ENCODE peak calls at places on chromosomes 7 and 10, in nine cellular contexts. One of them, this sample, is unnamed.

GRCh38 chr7:131637846-131638245 is 81.4 kb upstream of the PODXL start:
- DNase-seq in heart right ventricle: no peak
- DNase-seq in brain microvascular endothelial cell: no peak
- DNase-seq in kidney: no peak
- DNase-seq in neural crest cell: no peak
- DNase-seq in left ventricle myocardium inferior: no peak
- DNase-seq in GM10248: no peak
- DNase-seq in transverse colon: no peak
- DNase-seq in colonic mucosa: no peak
- DNase-seq in this sample: peak; percentile 60

GRCh38 chr10:112467541-112468075 is 20.6 kb downstream of the VTI1A start:
- DNase-seq in colonic mucosa: no peak
- DNase-seq in kidney: no peak
- DNase-seq in GM10248: no peak
- DNase-seq in transverse colon: no peak
- DNase-seq in neural crest cell: no peak
- DNase-seq in left ventricle myocardium inferior: no peak
- DNase-seq in heart right ventricle: no peak
- DNase-seq in brain microvascular endothelial cell: no peak
- DNase-seq in this sample: no peak

GRCh38 chr10:114694062-114694461 is 36.0 kb upstream of the ABLIM1 start:
- DNase-seq in left ventricle myocardium inferior: no peak
- DNase-seq in brain microvascular endothelial cell: no peak
- DNase-seq in heart right ventricle: no peak
- DNase-seq in kidney: no peak
- DNase-seq in GM10248: no peak
- DNase-seq in colonic mucosa: no peak
- DNase-seq in transverse colon: no peak
- DNase-seq in neural crest cell: no peak
- DNase-seq in this sample: no peak

GRCh38 chr7:29564455-29565185 is 985 bp downstream of the PRR15 start:
- DNase-seq in heart right ventricle: peak; percentile 56
- DNase-seq in colonic mucosa: peak; percentile 75
- DNase-seq in neural crest cell: peak; percentile 20
- DNase-seq in brain microvascular endothelial cell: peak; percentile 31
- DNase-seq in left ventricle myocardium inferior: peak; percentile 48
- DNase-seq in transverse colon: peak; percentile 73
- DNase-seq in kidney: peak; percentile 86
- DNase-seq in GM10248: no peak
- DNase-seq in this sample: no peak

GRCh38 chr10:60662917-60663614 is 115.2 kb upstream of the CDK1 start:
- DNase-seq in heart right ventricle: no peak
- DNase-seq in left ventricle myocardium inferior: no peak
- DNase-seq in GM10248: no peak
- DNase-seq in neural crest cell: no peak
- DNase-seq in kidney: no peak
- DNase-seq in brain microvascular endothelial cell: peak; percentile 84
- DNase-seq in transverse colon: no peak
- DNase-seq in colonic mucosa: no peak
- DNase-seq in this sample: no peak

GRCh38 chr7:23679898-23680416 is at the start of gene FAM221A:
- DNase-seq in colonic mucosa: peak; percentile 93
- DNase-seq in neural crest cell: peak; percentile 65
- DNase-seq in transverse colon: peak; percentile 94
- DNase-seq in heart right ventricle: peak; percentile 91
- DNase-seq in brain microvascular endothelial cell: peak; percentile 60
- DNase-seq in GM10248: peak; percentile 87
- DNase-seq in kidney: peak; percentile 96
- DNase-seq in left ventricle myocardium inferior: peak; percentile 91
- DNase-seq in this sample: peak; percentile 62

GRCh38 chr7:129134356-129134972 is 10.0 kb upstream of the TSPAN33 start:
- DNase-seq in transverse colon: no peak
- DNase-seq in neural crest cell: no peak
- DNase-seq in colonic mucosa: no peak
- DNase-seq in heart right ventricle: no peak
- DNase-seq in kidney: no peak
- DNase-seq in brain microvascular endothelial cell: no peak
- DNase-seq in GM10248: no peak
- DNase-seq in left ventricle myocardium inferior: no peak
- DNase-seq in this sample: no peak

GRCh38 chr7:142104550-142105527 is 6.7 kb upstream of the MGAM2 start:
- DNase-seq in neural crest cell: no peak
- DNase-seq in GM10248: no peak
- DNase-seq in brain microvascular endothelial cell: no peak
- DNase-seq in kidney: no peak
- DNase-seq in left ventricle myocardium inferior: no peak
- DNase-seq in transverse colon: peak; percentile 58
- DNase-seq in colonic mucosa: peak; percentile 71
- DNase-seq in heart right ventricle: no peak
- DNase-seq in this sample: no peak

GRCh38 chr10:56771343-56771742 is 410.3 kb upstream of the ZWINT start:
- DNase-seq in brain microvascular endothelial cell: no peak
- DNase-seq in kidney: no peak
- DNase-seq in heart right ventricle: no peak
- DNase-seq in colonic mucosa: no peak
- DNase-seq in left ventricle myocardium inferior: no peak
- DNase-seq in transverse colon: no peak
- DNase-seq in neural crest cell: no peak
- DNase-seq in GM10248: no peak
- DNase-seq in this sample: no peak

GRCh38 chr10:17617031-17617911 is at the start of gene HACD1:
- DNase-seq in heart right ventricle: peak; percentile 73
- DNase-seq in neural crest cell: peak; percentile 62
- DNase-seq in GM10248: peak; percentile 62
- DNase-seq in colonic mucosa: peak; percentile 74
- DNase-seq in left ventricle myocardium inferior: peak; percentile 74
- DNase-seq in kidney: peak; percentile 80
- DNase-seq in brain microvascular endothelial cell: peak; percentile 39
- DNase-seq in transverse colon: peak; percentile 73
- DNase-seq in this sample: peak; percentile 76

GRCh38 chr10:48792687-48793096 is 108.0 kb downstream of the WDFY4 start:
- DNase-seq in kidney: no peak
- DNase-seq in GM10248: no peak
- DNase-seq in heart right ventricle: no peak
- DNase-seq in left ventricle myocardium inferior: no peak
- DNase-seq in brain microvascular endothelial cell: peak; percentile 57
- DNase-seq in transverse colon: no peak
- DNase-seq in neural crest cell: no peak
- DNase-seq in colonic mucosa: no peak
- DNase-seq in this sample: no peak

GRCh38 chr10:98664329-98665042 is 217.8 kb upstream of the HPS1 start:
- DNase-seq in transverse colon: peak; percentile 10
- DNase-seq in brain microvascular endothelial cell: peak; percentile 25
- DNase-seq in colonic mucosa: peak; percentile 19
- DNase-seq in GM10248: peak; percentile 46
- DNase-seq in left ventricle myocardium inferior: no peak
- DNase-seq in neural crest cell: no peak
- DNase-seq in heart right ventricle: no peak
- DNase-seq in kidney: no peak
- DNase-seq in this sample: no peak

GRCh38 chr7:129882531-129882930 is 70.2 kb downstream of the UBE2H start:
- DNase-seq in neural crest cell: no peak
- DNase-seq in heart right ventricle: no peak
- DNase-seq in colonic mucosa: no peak
- DNase-seq in kidney: no peak
- DNase-seq in left ventricle myocardium inferior: no peak
- DNase-seq in GM10248: no peak
- DNase-seq in brain microvascular endothelial cell: no peak
- DNase-seq in transverse colon: no peak
- DNase-seq in this sample: no peak

GRCh38 chr7:140079121-140079536 is 16.4 kb upstream of the PARP12 start:
- DNase-seq in heart right ventricle: no peak
- DNase-seq in brain microvascular endothelial cell: peak; percentile 33
- DNase-seq in left ventricle myocardium inferior: no peak
- DNase-seq in neural crest cell: peak; percentile 26
- DNase-seq in GM10248: no peak
- DNase-seq in transverse colon: no peak
- DNase-seq in kidney: no peak
- DNase-seq in colonic mucosa: no peak
- DNase-seq in this sample: no peak

GRCh38 chr7:21914671-21915070 is 31.0 kb downstream of the CDCA7L start:
- DNase-seq in transverse colon: no peak
- DNase-seq in heart right ventricle: no peak
- DNase-seq in colonic mucosa: no peak
- DNase-seq in GM10248: no peak
- DNase-seq in brain microvascular endothelial cell: no peak
- DNase-seq in neural crest cell: no peak
- DNase-seq in kidney: no peak
- DNase-seq in left ventricle myocardium inferior: no peak
- DNase-seq in this sample: no peak

GRCh38 chr10:34861293-34862004 is 46.4 kb upstream of the PARD3 start:
- DNase-seq in heart right ventricle: no peak
- DNase-seq in brain microvascular endothelial cell: no peak
- DNase-seq in colonic mucosa: peak; percentile 88
- DNase-seq in neural crest cell: no peak
- DNase-seq in transverse colon: peak; percentile 78
- DNase-seq in GM10248: no peak
- DNase-seq in kidney: no peak
- DNase-seq in left ventricle myocardium inferior: peak; percentile 22
- DNase-seq in this sample: no peak

GRCh38 chr10:14414901-14415300 is 84.2 kb upstream of the FRMD4A start:
- DNase-seq in left ventricle myocardium inferior: no peak
- DNase-seq in heart right ventricle: no peak
- DNase-seq in transverse colon: no peak
- DNase-seq in neural crest cell: no peak
- DNase-seq in GM10248: no peak
- DNase-seq in kidney: no peak
- DNase-seq in colonic mucosa: no peak
- DNase-seq in brain microvascular endothelial cell: peak; percentile 90
- DNase-seq in this sample: no peak

GRCh38 chr10:99756158-99756557 is 24.1 kb downstream of the CUTC start:
- DNase-seq in kidney: no peak
- DNase-seq in heart right ventricle: no peak
- DNase-seq in colonic mucosa: no peak
- DNase-seq in GM10248: no peak
- DNase-seq in transverse colon: no peak
- DNase-seq in left ventricle myocardium inferior: no peak
- DNase-seq in neural crest cell: no peak
- DNase-seq in brain microvascular endothelial cell: no peak
- DNase-seq in this sample: no peak

GRCh38 chr10:95181731-95182130 is 12.3 kb upstream of the ACSM6 start:
- DNase-seq in transverse colon: no peak
- DNase-seq in brain microvascular endothelial cell: no peak
- DNase-seq in kidney: no peak
- DNase-seq in neural crest cell: no peak
- DNase-seq in GM10248: no peak
- DNase-seq in colonic mucosa: no peak
- DNase-seq in heart right ventricle: no peak
- DNase-seq in left ventricle myocardium inferior: no peak
- DNase-seq in this sample: no peak

GRCh38 chr10:95178797-95179196 is 15.2 kb upstream of the ACSM6 start:
- DNase-seq in kidney: no peak
- DNase-seq in colonic mucosa: no peak
- DNase-seq in brain microvascular endothelial cell: no peak
- DNase-seq in left ventricle myocardium inferior: no peak
- DNase-seq in GM10248: no peak
- DNase-seq in neural crest cell: no peak
- DNase-seq in transverse colon: no peak
- DNase-seq in heart right ventricle: no peak
- DNase-seq in this sample: no peak

GRCh38 chr10:95187617-95188016 is 6.4 kb upstream of the ACSM6 start:
- DNase-seq in colonic mucosa: no peak
- DNase-seq in transverse colon: no peak
- DNase-seq in neural crest cell: no peak
- DNase-seq in brain microvascular endothelial cell: no peak
- DNase-seq in kidney: no peak
- DNase-seq in heart right ventricle: no peak
- DNase-seq in GM10248: no peak
- DNase-seq in left ventricle myocardium inferior: no peak
- DNase-seq in this sample: no peak

GRCh38 chr10:95183132-95183450 is 10.9 kb upstream of the ACSM6 start:
- DNase-seq in GM10248: no peak
- DNase-seq in brain microvascular endothelial cell: no peak
- DNase-seq in heart right ventricle: no peak
- DNase-seq in kidney: no peak
- DNase-seq in transverse colon: no peak
- DNase-seq in colonic mucosa: no peak
- DNase-seq in left ventricle myocardium inferior: no peak
- DNase-seq in neural crest cell: no peak
- DNase-seq in this sample: no peak

GRCh38 chr10:95183451-95184230 is 10.4 kb upstream of the ACSM6 start:
- DNase-seq in heart right ventricle: peak; percentile 92
- DNase-seq in GM10248: peak; percentile 93
- DNase-seq in neural crest cell: peak; percentile 91
- DNase-seq in colonic mucosa: peak; percentile 93
- DNase-seq in kidney: peak; percentile 96
- DNase-seq in left ventricle myocardium inferior: peak; percentile 88
- DNase-seq in brain microvascular endothelial cell: peak; percentile 67
- DNase-seq in transverse colon: peak; percentile 92
- DNase-seq in this sample: peak; percentile 94
- TF ChIP-seq CTCF in heart right ventricle: peak; percentile 100
- TF ChIP-seq CTCF in GM10248: peak; percentile 96
- TF ChIP-seq CTCF in neural crest cell: peak; percentile 99
- TF ChIP-seq CTCF in colonic mucosa: peak; percentile 90
- TF ChIP-seq CTCF in kidney: peak; percentile 87
- TF ChIP-seq CTCF in left ventricle myocardium inferior: peak; percentile 99
- TF ChIP-seq CTCF in brain microvascular endothelial cell: peak; percentile 74
- TF ChIP-seq CTCF in transverse colon: peak; percentile 76
- TF ChIP-seq CTCF in this sample: peak; percentile 93

DNA sequence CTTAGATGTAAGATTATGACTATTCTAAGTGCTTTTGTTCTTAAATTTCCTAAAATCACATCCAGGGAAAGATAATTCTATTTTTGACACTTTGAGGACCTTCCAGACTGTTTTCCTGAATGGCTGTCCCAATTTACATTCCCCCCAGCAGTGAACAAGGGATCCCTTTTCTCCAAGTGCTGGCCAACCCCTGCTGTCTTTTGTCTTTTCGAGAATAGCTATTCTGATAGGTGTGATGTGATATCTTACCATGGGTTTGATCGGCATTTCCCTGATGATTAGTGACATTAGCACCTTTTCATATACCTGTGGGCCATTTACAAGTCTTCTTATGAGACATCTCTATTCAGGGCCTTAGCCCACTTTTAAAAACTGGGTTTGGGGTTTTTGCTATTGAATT is 526.7 kb upstream of the FZD8 start:
- DNase-seq in neural crest cell: no peak
- DNase-seq in brain microvascular endothelial cell: no peak
- DNase-seq in left ventricle myocardium inferior: no peak
- DNase-seq in colonic mucosa: no peak
- DNase-seq in GM10248: no peak
- DNase-seq in kidney: no peak
- DNase-seq in heart right ventricle: no peak
- DNase-seq in transverse colon: no peak
- DNase-seq in this sample: no peak
- TF ChIP-seq CTCF in neural crest cell: no peak
- TF ChIP-seq CTCF in brain microvascular endothelial cell: no peak
- TF ChIP-seq CTCF in left ventricle myocardium inferior: no peak
- TF ChIP-seq CTCF in colonic mucosa: no peak
- TF ChIP-seq CTCF in GM10248: no peak
- TF ChIP-seq CTCF in kidney: no peak
- TF ChIP-seq CTCF in heart right ventricle: no peak
- TF ChIP-seq CTCF in transverse colon: no peak
- TF ChIP-seq CTCF in this sample: no peak

GRCh38 chr7:109456116-109456515 is 886.4 kb downstream of the DNAJB9 start:
- DNase-seq in left ventricle myocardium inferior: no peak
- DNase-seq in heart right ventricle: no peak
- DNase-seq in neural crest cell: no peak
- DNase-seq in colonic mucosa: no peak
- DNase-seq in brain microvascular endothelial cell: no peak
- DNase-seq in GM10248: no peak
- DNase-seq in kidney: no peak
- DNase-seq in transverse colon: no peak
- DNase-seq in this sample: no peak
- TF ChIP-seq CTCF in left ventricle myocardium inferior: no peak
- TF ChIP-seq CTCF in heart right ventricle: no peak
- TF ChIP-seq CTCF in neural crest cell: no peak
- TF ChIP-seq CTCF in colonic mucosa: no peak
- TF ChIP-seq CTCF in brain microvascular endothelial cell: no peak
- TF ChIP-seq CTCF in GM10248: no peak
- TF ChIP-seq CTCF in kidney: no peak
- TF ChIP-seq CTCF in transverse colon: no peak
- TF ChIP-seq CTCF in this sample: no peak

GRCh38 chr7:115086146-115086841 is 164.4 kb downstream of the MDFIC start:
- DNase-seq in transverse colon: no peak
- DNase-seq in kidney: no peak
- DNase-seq in left ventricle myocardium inferior: no peak
- DNase-seq in neural crest cell: no peak
- DNase-seq in brain microvascular endothelial cell: no peak
- DNase-seq in GM10248: no peak
- DNase-seq in colonic mucosa: no peak
- DNase-seq in heart right ventricle: no peak
- DNase-seq in this sample: no peak
- TF ChIP-seq CTCF in transverse colon: no peak
- TF ChIP-seq CTCF in kidney: no peak
- TF ChIP-seq CTCF in left ventricle myocardium inferior: no peak
- TF ChIP-seq CTCF in neural crest cell: no peak
- TF ChIP-seq CTCF in brain microvascular endothelial cell: no peak
- TF ChIP-seq CTCF in GM10248: no peak
- TF ChIP-seq CTCF in colonic mucosa: no peak
- TF ChIP-seq CTCF in heart right ventricle: no peak
- TF ChIP-seq CTCF in this sample: no peak